ENCODE peak calls at places on chromosomes 5 and 9, in six cellular contexts. One of them, this sample, is unnamed.

GRCh38 chr5:12659675-12660074 is 755.4 kb upstream of the CTNND2 start:
- DNase-seq in Panc1: no peak
- DNase-seq in heart right ventricle: no peak
- DNase-seq in CD4-positive, CD25-positive, alpha-beta regulatory T cell: no peak
- DNase-seq in CD4-positive, alpha-beta T cell: no peak
- DNase-seq in foreskin keratinocyte: no peak
- DNase-seq in this sample: no peak

GRCh38 chr9:132044176-132044880 is 35.3 kb downstream of the MED27 start:
- DNase-seq in CD4-positive, alpha-beta T cell: no peak
- DNase-seq in CD4-positive, CD25-positive, alpha-beta regulatory T cell: no peak
- DNase-seq in heart right ventricle: no peak
- DNase-seq in foreskin keratinocyte: no peak
- DNase-seq in Panc1: no peak
- DNase-seq in this sample: no peak

GRCh38 chr5:135091286-135091685 is 57.3 kb upstream of the PITX1 start:
- DNase-seq in foreskin keratinocyte: no peak
- DNase-seq in Panc1: no peak
- DNase-seq in heart right ventricle: no peak
- DNase-seq in CD4-positive, CD25-positive, alpha-beta regulatory T cell: no peak
- DNase-seq in CD4-positive, alpha-beta T cell: no peak
- DNase-seq in this sample: no peak

GRCh38 chr5:176470539-176470938 is 22.4 kb downstream of the FAF2 start:
- DNase-seq in foreskin keratinocyte: no peak
- DNase-seq in CD4-positive, alpha-beta T cell: no peak
- DNase-seq in CD4-positive, CD25-positive, alpha-beta regulatory T cell: no peak
- DNase-seq in heart right ventricle: no peak
- DNase-seq in Panc1: no peak
- DNase-seq in this sample: no peak

GRCh38 chr9:95025213-95026170 is 292.0 kb downstream of the FANCC start:
- DNase-seq in heart right ventricle: peak; percentile 82
- DNase-seq in CD4-positive, CD25-positive, alpha-beta regulatory T cell: no peak
- DNase-seq in foreskin keratinocyte: no peak
- DNase-seq in CD4-positive, alpha-beta T cell: no peak
- DNase-seq in Panc1: no peak
- DNase-seq in this sample: peak; percentile 89

GRCh38 chr5:166768536-166768935 is 1522.9 kb upstream of the WWC1 start:
- DNase-seq in CD4-positive, alpha-beta T cell: no peak
- DNase-seq in CD4-positive, CD25-positive, alpha-beta regulatory T cell: no peak
- DNase-seq in heart right ventricle: no peak
- DNase-seq in foreskin keratinocyte: no peak
- DNase-seq in Panc1: no peak
- DNase-seq in this sample: no peak

GRCh38 chr9:122986010-122986409 is 45.2 kb downstream of the RABGAP1 start:
- DNase-seq in foreskin keratinocyte: no peak
- DNase-seq in heart right ventricle: no peak
- DNase-seq in CD4-positive, CD25-positive, alpha-beta regulatory T cell: no peak
- DNase-seq in CD4-positive, alpha-beta T cell: no peak
- DNase-seq in Panc1: no peak
- DNase-seq in this sample: no peak

GRCh38 chr5:4230905-4231561 is 635.4 kb downstream of the IRX1 start:
- DNase-seq in CD4-positive, CD25-positive, alpha-beta regulatory T cell: no peak
- DNase-seq in Panc1: no peak
- DNase-seq in foreskin keratinocyte: no peak
- DNase-seq in CD4-positive, alpha-beta T cell: no peak
- DNase-seq in heart right ventricle: no peak
- DNase-seq in this sample: peak; percentile 65

GRCh38 chr9:107336718-107337360 is 53.8 kb downstream of the RAD23B start:
- DNase-seq in CD4-positive, alpha-beta T cell: no peak
- DNase-seq in Panc1: no peak
- DNase-seq in foreskin keratinocyte: peak; percentile 35
- DNase-seq in CD4-positive, CD25-positive, alpha-beta regulatory T cell: no peak
- DNase-seq in heart right ventricle: no peak
- DNase-seq in this sample: no peak

GRCh38 chr5:169728-170094 is 21.6 kb upstream of the LRRC14B start:
- DNase-seq in Panc1: no peak
- DNase-seq in heart right ventricle: no peak
- DNase-seq in CD4-positive, CD25-positive, alpha-beta regulatory T cell: no peak
- DNase-seq in CD4-positive, alpha-beta T cell: no peak
- DNase-seq in foreskin keratinocyte: no peak
- DNase-seq in this sample: peak; percentile 8

GRCh38 chr9:13071921-13072320 is 207.6 kb downstream of the MPDZ start:
- DNase-seq in foreskin keratinocyte: no peak
- DNase-seq in heart right ventricle: no peak
- DNase-seq in CD4-positive, alpha-beta T cell: no peak
- DNase-seq in Panc1: no peak
- DNase-seq in CD4-positive, CD25-positive, alpha-beta regulatory T cell: no peak
- DNase-seq in this sample: no peak

GRCh38 chr5:157431544-157432200 is 28.3 kb upstream of the NIPAL4 start:
- DNase-seq in CD4-positive, alpha-beta T cell: no peak
- DNase-seq in CD4-positive, CD25-positive, alpha-beta regulatory T cell: peak; percentile 54
- DNase-seq in heart right ventricle: peak; percentile 45
- DNase-seq in foreskin keratinocyte: peak; percentile 22
- DNase-seq in Panc1: peak; percentile 24
- DNase-seq in this sample: no peak

GRCh38 chr9:35749515-35750255 is 598 bp downstream of the RGP1 start:
- DNase-seq in Panc1: no peak
- DNase-seq in CD4-positive, CD25-positive, alpha-beta regulatory T cell: peak; percentile 51
- DNase-seq in CD4-positive, alpha-beta T cell: no peak
- DNase-seq in foreskin keratinocyte: no peak
- DNase-seq in heart right ventricle: peak; percentile 34
- DNase-seq in this sample: peak; percentile 52

GRCh38 chr5:115543931-115544370 is 624 bp downstream of the FEM1C start:
- DNase-seq in CD4-positive, alpha-beta T cell: peak; percentile 23
- DNase-seq in CD4-positive, CD25-positive, alpha-beta regulatory T cell: peak; percentile 66
- DNase-seq in heart right ventricle: peak; percentile 52
- DNase-seq in Panc1: no peak
- DNase-seq in foreskin keratinocyte: no peak
- DNase-seq in this sample: peak; percentile 52

GRCh38 chr5:74579215-74579614 is 61.3 kb downstream of the ENC1 start:
- DNase-seq in Panc1: no peak
- DNase-seq in CD4-positive, CD25-positive, alpha-beta regulatory T cell: peak; percentile 20
- DNase-seq in foreskin keratinocyte: no peak
- DNase-seq in CD4-positive, alpha-beta T cell: peak; percentile 28
- DNase-seq in heart right ventricle: no peak
- DNase-seq in this sample: no peak

GRCh38 chr9:134570726-134571325 is 70.8 kb upstream of the COL5A1 start:
- DNase-seq in CD4-positive, CD25-positive, alpha-beta regulatory T cell: no peak
- DNase-seq in heart right ventricle: peak; percentile 2
- DNase-seq in foreskin keratinocyte: no peak
- DNase-seq in Panc1: no peak
- DNase-seq in CD4-positive, alpha-beta T cell: no peak
- DNase-seq in this sample: no peak

GRCh38 chr5:112109331-112109993 is 309.6 kb downstream of the EPB41L4A start:
- DNase-seq in foreskin keratinocyte: peak; percentile 79
- DNase-seq in CD4-positive, alpha-beta T cell: no peak
- DNase-seq in CD4-positive, CD25-positive, alpha-beta regulatory T cell: no peak
- DNase-seq in heart right ventricle: no peak
- DNase-seq in Panc1: no peak
- DNase-seq in this sample: peak; percentile 15

GRCh38 chr9:127418037-127418471 is 6.1 kb upstream of the ZNF79 start:
- DNase-seq in CD4-positive, CD25-positive, alpha-beta regulatory T cell: peak; percentile 28
- DNase-seq in heart right ventricle: no peak
- DNase-seq in Panc1: no peak
- DNase-seq in CD4-positive, alpha-beta T cell: peak; percentile 31
- DNase-seq in foreskin keratinocyte: no peak
- DNase-seq in this sample: peak; percentile 89

GRCh38 chr9:136634904-136635303 is 27.8 kb upstream of the EGFL7 start:
- DNase-seq in CD4-positive, alpha-beta T cell: no peak
- DNase-seq in Panc1: no peak
- DNase-seq in foreskin keratinocyte: no peak
- DNase-seq in CD4-positive, CD25-positive, alpha-beta regulatory T cell: no peak
- DNase-seq in heart right ventricle: no peak
- DNase-seq in this sample: no peak

GRCh38 chr5:79935992-79936643 is 54.9 kb downstream of the MTX3 start:
- DNase-seq in CD4-positive, CD25-positive, alpha-beta regulatory T cell: no peak
- DNase-seq in Panc1: no peak
- DNase-seq in heart right ventricle: peak; percentile 22
- DNase-seq in CD4-positive, alpha-beta T cell: no peak
- DNase-seq in foreskin keratinocyte: no peak
- DNase-seq in this sample: no peak

GRCh38 chr9:111917201-111917600 is 20.6 kb downstream of the UGCG start:
- DNase-seq in heart right ventricle: no peak
- DNase-seq in Panc1: no peak
- DNase-seq in CD4-positive, alpha-beta T cell: no peak
- DNase-seq in CD4-positive, CD25-positive, alpha-beta regulatory T cell: no peak
- DNase-seq in foreskin keratinocyte: no peak
- DNase-seq in this sample: no peak

GRCh38 chr5:123164019-123164418 is 75.0 kb downstream of the PRDM6 start:
- DNase-seq in CD4-positive, CD25-positive, alpha-beta regulatory T cell: no peak
- DNase-seq in foreskin keratinocyte: no peak
- DNase-seq in heart right ventricle: no peak
- DNase-seq in Panc1: no peak
- DNase-seq in CD4-positive, alpha-beta T cell: no peak
- DNase-seq in this sample: no peak

GRCh38 chr5:134086943-134087305 is 27.6 kb upstream of the TCF7 start:
- DNase-seq in foreskin keratinocyte: no peak
- DNase-seq in Panc1: no peak
- DNase-seq in CD4-positive, alpha-beta T cell: peak; percentile 79
- DNase-seq in heart right ventricle: no peak
- DNase-seq in CD4-positive, CD25-positive, alpha-beta regulatory T cell: peak; percentile 75
- DNase-seq in this sample: no peak

GRCh38 chr9:88037285-88037845 is 63.0 kb upstream of the CDK20 start:
- DNase-seq in CD4-positive, CD25-positive, alpha-beta regulatory T cell: no peak
- DNase-seq in CD4-positive, alpha-beta T cell: no peak
- DNase-seq in heart right ventricle: no peak
- DNase-seq in foreskin keratinocyte: no peak
- DNase-seq in Panc1: no peak
- DNase-seq in this sample: no peak

GRCh38 chr5:1925111-1926070 is 42.7 kb upstream of the IRX4 start:
- DNase-seq in heart right ventricle: no peak
- DNase-seq in foreskin keratinocyte: no peak
- DNase-seq in Panc1: no peak
- DNase-seq in CD4-positive, alpha-beta T cell: no peak
- DNase-seq in CD4-positive, CD25-positive, alpha-beta regulatory T cell: no peak
- DNase-seq in this sample: no peak

GRCh38 chr5:74380193-74380592 is 260.3 kb downstream of the ENC1 start:
- DNase-seq in CD4-positive, alpha-beta T cell: no peak
- DNase-seq in Panc1: no peak
- DNase-seq in heart right ventricle: no peak
- DNase-seq in CD4-positive, CD25-positive, alpha-beta regulatory T cell: no peak
- DNase-seq in foreskin keratinocyte: no peak
- DNase-seq in this sample: no peak

GRCh38 chr5:5906778-5907177 is 471.6 kb downstream of the MED10 start:
- DNase-seq in CD4-positive, alpha-beta T cell: no peak
- DNase-seq in foreskin keratinocyte: no peak
- DNase-seq in Panc1: no peak
- DNase-seq in heart right ventricle: no peak
- DNase-seq in CD4-positive, CD25-positive, alpha-beta regulatory T cell: no peak
- DNase-seq in this sample: no peak

GRCh38 chr5:158811921-158812320 is 287.8 kb downstream of the EBF1 start:
- DNase-seq in CD4-positive, CD25-positive, alpha-beta regulatory T cell: no peak
- DNase-seq in heart right ventricle: no peak
- DNase-seq in CD4-positive, alpha-beta T cell: no peak
- DNase-seq in Panc1: no peak
- DNase-seq in foreskin keratinocyte: no peak
- DNase-seq in this sample: no peak
- H3K27ac ChIP-seq in CD4-positive, CD25-positive, alpha-beta regulatory T cell: no peak overlapping the region
- H3K27ac ChIP-seq in heart right ventricle: no peak overlapping the region
- H3K27ac ChIP-seq in CD4-positive, alpha-beta T cell: no peak overlapping the region
- H3K27ac ChIP-seq in Panc1: no peak overlapping the region
- H3K27ac ChIP-seq in foreskin keratinocyte: no peak overlapping the region
- H3K27ac ChIP-seq in this sample: no peak overlapping the region

DNA sequence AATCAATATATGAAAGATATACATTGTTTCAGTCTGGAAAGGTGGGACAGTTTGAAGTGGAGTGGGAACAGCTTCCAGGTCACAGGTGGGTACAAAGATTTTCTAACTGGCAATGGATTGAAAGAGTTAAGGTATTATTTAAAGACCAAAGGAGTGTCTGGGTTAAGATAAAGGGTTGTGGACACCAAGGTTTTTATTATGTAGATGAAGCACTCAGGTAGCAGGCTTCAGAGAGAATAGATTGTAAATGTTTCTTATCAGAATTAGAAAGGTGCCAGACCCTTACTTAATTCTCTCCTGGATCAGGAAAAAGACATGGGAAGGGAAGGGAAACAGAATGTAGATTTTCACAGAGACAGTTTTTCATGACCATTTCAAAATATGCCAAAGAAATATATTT is 1174.8 kb downstream of the MAT2B start:
- DNase-seq in heart right ventricle: no peak
- DNase-seq in CD4-positive, CD25-positive, alpha-beta regulatory T cell: no peak
- DNase-seq in Panc1: no peak
- DNase-seq in foreskin keratinocyte: no peak
- DNase-seq in CD4-positive, alpha-beta T cell: no peak
- DNase-seq in this sample: no peak
- H3K27ac ChIP-seq in heart right ventricle: no peak overlapping the region
- H3K27ac ChIP-seq in CD4-positive, CD25-positive, alpha-beta regulatory T cell: no peak overlapping the region
- H3K27ac ChIP-seq in Panc1: no peak overlapping the region
- H3K27ac ChIP-seq in foreskin keratinocyte: no peak overlapping the region
- H3K27ac ChIP-seq in CD4-positive, alpha-beta T cell: no peak overlapping the region
- H3K27ac ChIP-seq in this sample: no peak overlapping the region

GRCh38 chr5:146548781-146549449 is 32.9 kb upstream of the GPR151 start:
- DNase-seq in CD4-positive, CD25-positive, alpha-beta regulatory T cell: no peak
- DNase-seq in Panc1: no peak
- DNase-seq in CD4-positive, alpha-beta T cell: no peak
- DNase-seq in heart right ventricle: no peak
- DNase-seq in foreskin keratinocyte: no peak
- DNase-seq in this sample: no peak
- H3K27ac ChIP-seq in CD4-positive, CD25-positive, alpha-beta regulatory T cell: no peak overlapping the region
- H3K27ac ChIP-seq in Panc1: no peak overlapping the region
- H3K27ac ChIP-seq in CD4-positive, alpha-beta T cell: no peak overlapping the region
- H3K27ac ChIP-seq in heart right ventricle: no peak overlapping the region
- H3K27ac ChIP-seq in foreskin keratinocyte: no peak overlapping the region
- H3K27ac ChIP-seq in this sample: no peak overlapping the region

GRCh38 chr5:3104446-3105047 is 353.1 kb upstream of the IRX2 start:
- DNase-seq in Panc1: no peak
- DNase-seq in heart right ventricle: no peak
- DNase-seq in foreskin keratinocyte: no peak
- DNase-seq in CD4-positive, CD25-positive, alpha-beta regulatory T cell: no peak
- DNase-seq in CD4-positive, alpha-beta T cell: no peak
- DNase-seq in this sample: no peak

GRCh38 chr5:3103241-3103855 is 351.9 kb upstream of the IRX2 start:
- DNase-seq in CD4-positive, alpha-beta T cell: no peak
- DNase-seq in Panc1: no peak
- DNase-seq in CD4-positive, CD25-positive, alpha-beta regulatory T cell: no peak
- DNase-seq in heart right ventricle: no peak
- DNase-seq in foreskin keratinocyte: no peak
- DNase-seq in this sample: no peak

GRCh38 chr5:3105172-3105571 is 353.7 kb upstream of the IRX2 start:
- DNase-seq in Panc1: no peak
- DNase-seq in CD4-positive, CD25-positive, alpha-beta regulatory T cell: no peak
- DNase-seq in heart right ventricle: no peak
- DNase-seq in foreskin keratinocyte: no peak
- DNase-seq in CD4-positive, alpha-beta T cell: no peak
- DNase-seq in this sample: no peak

GRCh38 chr5:3107118-3107517 is 355.6 kb upstream of the IRX2 start:
- DNase-seq in foreskin keratinocyte: no peak
- DNase-seq in heart right ventricle: no peak
- DNase-seq in CD4-positive, CD25-positive, alpha-beta regulatory T cell: no peak
- DNase-seq in Panc1: no peak
- DNase-seq in CD4-positive, alpha-beta T cell: no peak
- DNase-seq in this sample: no peak

DNA sequence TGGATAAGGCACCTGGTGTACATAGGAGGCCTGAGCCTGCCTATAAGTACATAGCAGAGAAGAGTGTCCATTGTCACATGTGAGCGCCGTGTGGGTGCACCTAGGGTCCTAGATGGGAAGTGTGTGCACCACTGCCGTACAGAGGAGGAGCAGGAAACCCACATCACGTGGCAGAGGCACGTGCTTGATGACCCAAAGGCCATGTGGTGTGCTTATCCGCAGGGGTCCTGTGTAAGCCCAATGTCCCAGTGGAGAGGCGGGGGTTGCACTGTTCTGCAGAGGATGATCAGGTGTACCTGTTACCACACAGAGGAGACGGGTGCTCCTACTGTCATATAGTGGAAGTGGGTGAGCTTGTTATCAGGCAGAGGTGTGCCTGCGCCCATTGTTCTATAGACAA is 354.1 kb upstream of the IRX2 start:
- DNase-seq in CD4-positive, alpha-beta T cell: no peak
- DNase-seq in heart right ventricle: no peak
- DNase-seq in CD4-positive, CD25-positive, alpha-beta regulatory T cell: no peak
- DNase-seq in Panc1: no peak
- DNase-seq in foreskin keratinocyte: no peak
- DNase-seq in this sample: no peak
- H3K27ac ChIP-seq in CD4-positive, alpha-beta T cell: no peak overlapping the region
- H3K27ac ChIP-seq in heart right ventricle: no peak overlapping the region
- H3K27ac ChIP-seq in CD4-positive, CD25-positive, alpha-beta regulatory T cell: no peak overlapping the region
- H3K27ac ChIP-seq in Panc1: no peak overlapping the region
- H3K27ac ChIP-seq in foreskin keratinocyte: no peak overlapping the region
- H3K27ac ChIP-seq in this sample: no peak overlapping the region